ENCODE peak calls at places on chromosomes 2 and 18, in five cellular contexts. C is colonic mucosa, V is A549, K is RWPE2, Z is sigmoid colon. H is an unnamed sample.

GRCh38 chr2:120793682-120794403 is 58.2 kb downstream of the GLI2 start:
- DNase-seq in C (no peak), V (no peak), K (no peak), Z (no peak), H (no peak)

GRCh38 chr18:35971661-35972196 is 750 bp upstream of the RMP24 start:
- DNase-seq in C (no peak), V (no peak), K (no peak), Z (no peak), H (no peak)

GRCh38 chr2:186641807-186642321 is 52.0 kb upstream of the FAM171B start:
- DNase-seq in C (peak; percentile 25), V (peak; percentile 44), K (no peak), Z (no peak), H (peak; percentile 36)

GRCh38 chr2:37560863-37561614 is 110.4 kb downstream of the CDC42EP3 start:
- DNase-seq in C (no peak), V (no peak), K (no peak), Z (no peak), H (no peak)

GRCh38 chr2:225735844-225736243 is 336.3 kb downstream of the NYAP2 start:
- DNase-seq in C (no peak), V (no peak), K (no peak), Z (no peak), H (peak; percentile 27)

GRCh38 chr18:32470136-32470712 is 458 bp downstream of the GAREM1 start:
- DNase-seq in C (peak; percentile 42), V (peak; percentile 12), K (no peak), Z (peak; percentile 79), H (no peak)

GRCh38 chr18:5449858-5450509 is 93.8 kb downstream of the EPB41L3 start:
- DNase-seq in C (no peak), V (no peak), K (no peak), Z (no peak), H (no peak)

GRCh38 chr2:144512421-144513272 is 7.3 kb downstream of the ZEB2 start:
- DNase-seq in C (no peak), V (no peak), K (no peak), Z (no peak), H (no peak)

GRCh38 chr2:122056853-122057252 is 301.4 kb downstream of the TSN start:
- DNase-seq in C (no peak), V (no peak), K (no peak), Z (no peak), H (no peak)

GRCh38 chr2:15704086-15704787 is 112.6 kb downstream of the DDX1 start:
- DNase-seq in C (no peak), V (no peak), K (no peak), Z (no peak), H (no peak)

GRCh38 chr2:172865422-172865821 is 129.8 kb downstream of the RAPGEF4 start:
- DNase-seq in C (no peak), V (no peak), K (no peak), Z (no peak), H (no peak)

GRCh38 chr18:74944676-74945075 is 264.3 kb downstream of the PTGR3 start:
- DNase-seq in C (no peak), V (peak; percentile 18), K (no peak), Z (no peak), H (no peak)

GRCh38 chr2:127011796-127012195 is 95.2 kb downstream of the BIN1 start:
- DNase-seq in C (no peak), V (no peak), K (no peak), Z (no peak), H (no peak)

GRCh38 chr2:28691774-28692281 is 59.8 kb upstream of the PPP1CB start:
- DNase-seq in C (no peak), V (no peak), K (no peak), Z (peak; percentile 81), H (no peak)

GRCh38 chr18:33854086-33854826 is 276.2 kb downstream of the ASXL3 start:
- DNase-seq in C (no peak), V (no peak), K (no peak), Z (no peak), H (no peak)

GRCh38 chr2:168550670-168551069 is 94.6 kb downstream of the CERS6 start:
- DNase-seq in C (no peak), V (no peak), K (no peak), Z (no peak), H (no peak)

GRCh38 chr2:18445412-18446320 is 114.8 kb downstream of the RDH14 start:
- DNase-seq in C (no peak), V (no peak), K (no peak), Z (peak; percentile 84), H (no peak)
- H3K27ac ChIP-seq in C (no peak overlapping the region), V (no peak overlapping the region), K (no peak overlapping the region), Z (no peak overlapping the region), H (no peak overlapping the region)

DNA sequence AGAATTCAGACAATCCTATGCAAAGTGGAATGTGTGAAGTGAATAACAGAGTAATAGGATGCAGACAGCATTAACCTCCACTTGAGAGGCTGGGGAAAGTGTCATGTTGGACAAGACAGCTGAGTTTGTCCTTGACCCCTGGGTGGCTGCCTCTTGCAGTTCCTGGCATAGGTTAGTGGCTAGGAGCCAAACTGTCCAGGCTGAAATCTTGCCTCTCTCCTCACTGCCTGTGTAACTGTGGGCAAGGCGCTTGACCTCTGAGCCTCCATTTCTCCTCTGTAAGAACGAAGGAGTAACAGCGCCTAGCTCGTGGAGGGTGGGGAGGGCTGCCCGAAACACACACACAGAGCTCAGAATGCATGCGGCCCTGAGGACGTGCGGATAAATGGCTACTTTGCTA is 34.8 kb upstream of the LDLRAD4 start:
- DNase-seq in C (no peak), V (no peak), K (no peak), Z (no peak), H (no peak)
- H3K27ac ChIP-seq in C (no peak overlapping the region), V (no peak overlapping the region), K (no peak overlapping the region), Z (no peak overlapping the region), H (no peak overlapping the region)

GRCh38 chr2:221777119-221777518 is 205.0 kb upstream of the EPHA4 start:
- DNase-seq in C (no peak), V (no peak), K (no peak), Z (no peak), H (no peak)

GRCh38 chr2:221780281-221780688 is 208.2 kb upstream of the EPHA4 start:
- DNase-seq in C (no peak), V (no peak), K (no peak), Z (no peak), H (peak; percentile 6)

GRCh38 chr2:221774136-221774535 is 202.0 kb upstream of the EPHA4 start:
- DNase-seq in C (no peak), V (no peak), K (no peak), Z (no peak), H (no peak)

GRCh38 chr2:221779614-221780067 is 207.5 kb upstream of the EPHA4 start:
- DNase-seq in C (no peak), V (no peak), K (no peak), Z (peak; percentile 83), H (no peak)
- H3K27ac ChIP-seq in C (no peak overlapping the region), V (peak overlapping the region; percentile 43), K (no peak overlapping the region), Z (peak overlapping the region; percentile 80), H (no peak overlapping the region)

GRCh38 chr2:233262562-233262961 is 11.1 kb downstream of the ATG16L1 start:
- DNase-seq in C (no peak), V (no peak), K (no peak), Z (no peak), H (no peak)
- H3K27ac ChIP-seq in C (no peak overlapping the region), V (no peak overlapping the region), K (no peak overlapping the region), Z (no peak overlapping the region), H (no peak overlapping the region)

DNA sequence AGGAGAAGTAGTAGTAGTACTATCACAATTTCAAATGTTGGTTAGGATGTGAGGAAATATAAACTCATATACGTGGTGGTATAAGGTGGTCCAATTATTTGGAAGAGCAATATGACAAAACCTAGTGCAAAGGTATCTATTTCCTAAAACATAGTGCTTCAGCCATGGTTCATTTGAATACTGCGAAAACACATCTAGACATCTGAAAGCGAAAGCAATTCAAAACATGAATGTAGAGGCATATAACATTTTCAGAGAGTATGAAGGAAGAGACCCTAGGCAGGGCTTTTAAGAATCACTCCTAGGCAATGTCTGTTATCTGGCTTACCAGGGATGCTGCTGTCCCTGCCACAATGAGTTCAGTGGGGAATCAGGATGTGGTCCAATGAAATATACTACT is 1085.8 kb downstream of the TDRD15 start:
- DNase-seq in C (no peak), V (no peak), K (no peak), Z (no peak), H (no peak)
- H3K27ac ChIP-seq in C (no peak overlapping the region), V (no peak overlapping the region), K (no peak overlapping the region), Z (no peak overlapping the region), H (no peak overlapping the region)

DNA sequence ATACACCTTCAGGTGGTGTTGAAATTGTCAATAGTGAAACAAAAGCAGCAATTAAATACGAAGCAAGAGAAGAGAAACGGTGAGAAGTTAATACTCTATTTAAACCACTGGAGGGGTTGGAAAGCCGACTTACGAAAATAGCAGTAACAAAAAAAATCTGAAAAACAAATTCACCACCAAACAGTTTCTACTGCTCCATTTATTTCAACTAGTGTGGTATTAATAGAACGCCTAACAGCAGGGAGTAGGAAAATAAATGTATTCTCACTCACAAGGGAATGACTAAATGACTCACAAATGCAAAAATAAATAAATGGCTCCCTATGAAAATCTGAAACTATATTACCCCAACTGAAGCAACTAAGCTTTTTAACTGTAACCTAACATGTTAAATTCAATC is 102.8 kb downstream of the CPO start:
- DNase-seq in C (no peak), V (no peak), K (no peak), Z (no peak), H (no peak)
- H3K27ac ChIP-seq in C (no peak overlapping the region), V (no peak overlapping the region), K (no peak overlapping the region), Z (no peak overlapping the region), H (no peak overlapping the region)

GRCh38 chr2:170771049-170771937 is 1.1 kb downstream of the ERICH2 start:
- DNase-seq in C (no peak), V (peak; percentile 17), K (peak; percentile 69), Z (no peak), H (no peak)

GRCh38 chr2:170772295-170772694 is 2.1 kb downstream of the ERICH2 start:
- DNase-seq in C (no peak), V (no peak), K (no peak), Z (no peak), H (no peak)

GRCh38 chr2:170770304-170771048 is at the start of gene ERICH2:
- DNase-seq in C (peak; percentile 82), V (peak; percentile 55), K (peak; percentile 83), Z (peak; percentile 88), H (peak; percentile 43)

GRCh38 chr2:170766693-170767092 is 3.5 kb upstream of the ERICH2 start:
- DNase-seq in C (no peak), V (no peak), K (no peak), Z (no peak), H (no peak)

GRCh38 chr2:170770008-170770303 is 222 bp upstream of the ERICH2 start:
- DNase-seq in C (no peak), V (no peak), K (no peak), Z (no peak), H (no peak)
- H3K27ac ChIP-seq in C (no peak overlapping the region), V (peak overlapping the region; percentile 57), K (peak overlapping the region; percentile 45), Z (peak overlapping the region; percentile 74), H (peak overlapping the region; percentile 56)

DNA sequence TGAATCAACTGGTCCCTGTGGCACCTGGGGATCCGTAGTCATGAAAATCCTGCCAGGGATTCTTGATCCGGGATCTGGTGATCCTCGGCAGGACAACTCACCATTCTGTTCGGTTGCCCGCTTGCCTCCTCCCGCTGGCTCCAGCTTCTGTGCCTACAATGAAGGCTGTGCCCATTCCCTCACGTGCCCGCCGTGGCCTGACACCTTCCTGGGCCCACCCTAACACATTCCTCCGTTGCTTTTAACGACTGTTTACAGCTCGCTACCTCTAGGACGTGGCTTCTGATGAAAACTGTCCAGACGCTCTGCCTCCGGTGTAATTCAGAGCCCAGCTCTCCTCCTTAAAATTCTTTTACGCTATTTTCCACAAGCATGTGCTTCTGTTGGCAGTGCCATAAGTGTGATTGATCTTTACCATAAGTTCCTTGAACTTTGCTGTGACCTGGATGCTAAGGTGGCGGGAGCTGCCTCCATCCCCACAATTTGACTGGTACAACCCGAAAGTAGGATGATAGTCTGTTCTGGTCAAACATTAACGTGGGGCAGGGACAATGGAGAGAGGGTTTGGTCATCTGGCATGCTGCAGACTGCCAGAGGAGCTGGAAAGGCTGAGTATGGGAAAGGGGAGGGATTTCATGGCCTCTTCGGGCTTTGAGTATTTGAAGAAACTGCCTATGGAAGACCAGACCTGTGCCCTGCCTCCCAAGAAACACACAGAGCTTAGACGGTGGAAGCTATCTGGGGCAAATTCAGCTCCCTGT is 206.8 kb upstream of the TNP1 start:
- DNase-seq in C (no peak), V (no peak), K (no peak), Z (peak; percentile 93), H (no peak)
- H3K27ac ChIP-seq in C (peak overlapping the region; percentile 26), V (peak overlapping the region; percentile 59), K (peak overlapping the region; percentile 25), Z (peak overlapping the region; percentile 75), H (peak overlapping the region; percentile 69)